ENCODE peak calls at places on chromosome 13, in seven cellular contexts. W is tibial nerve, L is neural progenitor cell, R is AG10803, Z is upper lobe of left lung, P is stomach, F is mucosa of descending colon. O is an unnamed sample.
A peak's percentile ranks its signal among the peaks of the same experiment; 100 is the strongest.

GRCh38 chr13:19658192-19658591 is 24.7 kb downstream of the MPHOSPH8 start:
- DNase-seq in Z (no peak), L (no peak), P (no peak), F (no peak), W (no peak), R (peak; percentile 6), O (no peak)

GRCh38 chr13:82118589-82118988 is 1763.7 kb downstream of the SLITRK1 start:
- DNase-seq in R (no peak), L (no peak), Z (no peak), P (no peak), W (no peak), F (no peak), O (no peak)

GRCh38 chr13:60134376-60134775 is 29.4 kb downstream of the DIAPH3 start:
- DNase-seq in P (no peak), R (peak; percentile 32), W (no peak), Z (no peak), F (no peak), L (peak; percentile 43), O (no peak)

GRCh38 chr13:111367340-111367739 is 46.9 kb downstream of the TEX29 start:
- DNase-seq in W (no peak), R (no peak), L (no peak), P (no peak), Z (no peak), F (no peak), O (no peak)

GRCh38 chr13:24680258-24680920 is at the start of gene ATP12A:
- DNase-seq in W (no peak), P (peak; percentile 35), F (no peak), L (peak; percentile 81), Z (peak; percentile 41), R (no peak), O (no peak)

GRCh38 chr13:79246575-79246949 is 159.5 kb downstream of the RBM26 start:
- DNase-seq in W (no peak), R (no peak), Z (no peak), P (no peak), F (no peak), L (no peak), O (no peak)

GRCh38 chr13:97720881-97721280 is 232.6 kb upstream of the IPO5 start:
- DNase-seq in P (no peak), R (no peak), F (no peak), W (no peak), Z (peak; percentile 55), L (no peak), O (no peak)

GRCh38 chr13:36356058-36356457 is 9.9 kb upstream of the SPART start:
- DNase-seq in Z (no peak), R (no peak), W (no peak), F (no peak), P (no peak), L (no peak), O (no peak)

GRCh38 chr13:50842711-50843255 is 709 bp downstream of the DLEU7 start:
- DNase-seq in R (no peak), P (no peak), W (no peak), L (peak; percentile 4), F (no peak), Z (no peak), O (no peak)

DNA sequence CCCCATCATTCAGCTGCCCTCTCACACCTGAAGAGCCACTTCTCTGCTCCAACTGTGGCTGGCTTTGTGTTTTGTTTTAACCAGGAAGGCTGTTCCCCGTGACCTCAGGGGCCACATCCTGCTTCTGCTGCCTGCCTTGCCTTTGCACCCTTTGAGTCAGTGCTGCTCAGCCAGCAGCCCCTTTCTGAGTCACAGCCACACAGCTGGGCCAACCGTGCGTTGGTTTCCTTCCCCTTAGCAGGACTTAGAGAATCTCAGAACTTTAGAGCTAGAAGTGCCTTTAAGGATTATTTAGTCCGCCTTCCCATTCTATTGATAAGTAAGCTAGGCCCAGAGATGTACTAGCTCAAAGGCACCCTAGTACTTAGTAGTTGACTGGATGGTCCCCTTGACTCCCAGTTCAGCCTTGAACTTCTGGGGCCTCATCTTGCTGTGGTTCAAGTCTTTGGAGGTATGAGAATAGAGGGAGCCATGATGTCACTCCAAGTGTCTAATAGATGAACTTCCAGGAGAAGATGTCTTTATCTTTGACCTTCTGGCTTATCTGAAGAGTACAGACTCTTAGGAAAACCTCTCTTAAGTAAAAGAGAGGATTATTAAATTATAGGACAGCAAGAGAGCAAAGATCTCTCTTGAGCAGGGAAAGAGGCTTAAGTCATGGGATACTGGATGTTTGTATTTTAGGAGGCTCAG is 8.0 kb downstream of the RGCC start:
- DNase-seq in P (peak; percentile 52), F (peak; percentile 87), L (no peak), Z (peak; percentile 87), R (peak; percentile 70), W (no peak), O (no peak)
- H3K4me3 ChIP-seq in P (no peak overlapping the region), F (no peak overlapping the region), L (no peak overlapping the region), Z (no peak overlapping the region), R (no peak overlapping the region), W (peak overlapping the region; percentile 68), O (no peak overlapping the region)

GRCh38 chr13:22926176-22927007 is 254.4 kb upstream of the SGCG start:
- DNase-seq in R (peak; percentile 17), F (peak; percentile 81), Z (peak; percentile 67), P (no peak), L (peak; percentile 27), W (peak; percentile 41), O (no peak)
- TF ChIP-seq CTCF in R (no peak), F (no peak), Z (no peak), P (no peak), L (no peak), W (no peak), O (no peak)

DNA sequence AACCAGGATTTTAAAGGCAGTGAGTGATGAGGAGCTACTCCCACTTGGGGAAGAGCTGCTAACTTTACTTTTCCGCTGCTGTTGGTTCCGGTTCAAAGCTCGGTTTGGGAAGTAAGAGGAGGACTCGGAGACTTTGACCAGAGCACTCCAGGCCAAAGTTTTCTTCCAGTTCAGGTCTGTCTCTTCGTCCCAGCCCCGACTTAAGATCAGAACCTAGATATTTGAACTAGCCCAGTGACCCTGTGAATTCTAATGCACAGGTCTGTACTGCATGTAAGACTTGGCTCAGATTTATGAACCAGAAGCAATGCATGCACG is 2.0 kb downstream of the COL4A2 start:
- DNase-seq in Z (no peak), F (no peak), P (no peak), W (no peak), R (no peak), L (no peak), O (no peak)
- H3K4me3 ChIP-seq in Z (peak overlapping the region; percentile 73), F (no peak overlapping the region), P (peak overlapping the region; percentile 67), W (peak overlapping the region; percentile 61), R (peak overlapping the region; percentile 83), L (peak overlapping the region; percentile 94), O (no peak overlapping the region)

DNA sequence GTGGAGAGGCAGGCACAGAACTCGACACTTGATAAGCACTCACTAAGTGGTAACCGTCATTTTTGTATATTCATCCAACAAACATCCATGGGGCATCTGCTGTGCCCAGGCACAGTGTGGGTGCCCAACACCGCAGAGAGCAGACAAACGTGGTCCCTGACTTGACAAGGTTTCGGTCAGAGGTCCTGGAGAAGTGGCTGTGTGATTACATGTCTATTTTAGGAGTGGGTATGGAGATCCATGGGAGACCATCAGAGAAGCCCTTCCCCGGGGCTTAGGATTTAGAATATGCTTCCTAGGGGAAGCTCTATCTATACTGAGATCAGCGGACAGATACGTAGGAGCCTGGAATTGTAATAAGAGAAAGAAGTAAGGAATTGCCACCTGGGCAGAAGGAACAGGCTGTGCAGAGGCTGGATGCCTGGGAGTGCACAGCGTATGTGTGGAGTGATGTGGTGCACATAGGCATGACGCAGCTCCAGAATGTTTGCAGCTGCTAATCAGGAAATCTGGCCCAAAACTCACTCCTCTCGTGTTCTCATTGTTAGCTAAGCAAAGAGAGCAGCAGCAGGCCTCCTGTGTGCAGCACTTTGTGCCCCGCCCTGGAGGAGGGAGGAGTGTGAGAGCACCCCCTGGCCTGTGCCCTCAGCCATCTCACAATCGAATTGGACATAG is 23.0 kb upstream of the IRS2 start:
- DNase-seq in F (no peak), R (peak; percentile 22), Z (no peak), L (no peak), W (no peak), P (no peak), O (no peak)
- TF ChIP-seq CTCF in F (no peak), R (no peak), Z (no peak), L (no peak), W (no peak), P (no peak), O (no peak)

GRCh38 chr13:112984954-112985802 is 16.2 kb downstream of the MCF2L start:
- DNase-seq in F (peak; percentile 85), R (no peak), W (no peak), P (peak; percentile 66), Z (no peak), L (no peak), O (no peak)

GRCh38 chr13:112986470-112986869 is 17.5 kb downstream of the MCF2L start:
- DNase-seq in F (no peak), Z (no peak), R (no peak), L (no peak), P (no peak), W (no peak), O (no peak)

GRCh38 chr13:112984501-112984900 is 15.5 kb downstream of the MCF2L start:
- DNase-seq in R (no peak), P (no peak), Z (no peak), L (no peak), F (no peak), W (no peak), O (no peak)

GRCh38 chr13:112986946-112987345 is 17.9 kb downstream of the MCF2L start:
- DNase-seq in Z (no peak), W (no peak), R (no peak), F (no peak), P (no peak), L (no peak), O (no peak)

DNA sequence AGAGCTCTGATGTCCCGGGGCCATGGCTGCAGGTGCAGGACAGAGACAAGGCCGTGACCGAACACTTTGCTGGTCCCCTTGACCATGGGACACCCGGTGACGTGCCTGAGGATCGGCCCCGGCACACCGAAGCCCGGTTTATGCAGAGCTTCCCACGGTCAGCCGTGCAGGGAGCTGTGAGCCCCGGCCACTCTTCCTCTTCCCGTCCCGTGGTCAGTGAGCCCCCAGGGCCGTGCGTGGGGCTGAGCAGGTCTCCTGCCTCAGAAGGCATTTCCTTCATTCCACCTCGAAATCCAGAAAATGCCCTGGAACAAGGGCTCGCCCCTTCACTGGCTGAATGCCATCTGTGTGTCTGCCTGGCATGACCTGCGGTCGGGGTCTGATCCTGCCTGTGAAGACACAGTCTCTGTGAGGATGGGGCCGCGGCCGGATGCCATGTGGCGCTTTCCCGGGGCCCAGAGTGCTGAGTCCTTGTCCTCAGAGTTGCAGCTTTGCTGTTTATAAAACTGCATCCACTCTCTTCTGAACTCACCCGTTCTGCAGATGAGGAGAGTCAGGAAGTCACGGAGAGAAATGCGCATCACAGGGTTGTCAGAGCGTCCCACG is 16.9 kb downstream of the MCF2L start:
- DNase-seq in W (no peak), L (no peak), R (no peak), Z (no peak), P (no peak), F (no peak), O (no peak)
- H3K4me3 ChIP-seq in W (no peak overlapping the region), L (no peak overlapping the region), R (no peak overlapping the region), Z (no peak overlapping the region), P (peak overlapping the region; percentile 22), F (no peak overlapping the region), O (no peak overlapping the region)

GRCh38 chr13:75016225-75016624 is 465.7 kb downstream of the TBC1D4 start:
- DNase-seq in P (no peak), R (no peak), W (no peak), F (no peak), Z (no peak), L (no peak), O (no peak)
- TF ChIP-seq CTCF in P (no peak), R (no peak), W (no peak), F (no peak), Z (no peak), L (no peak), O (no peak)

O was measured in LNCaP clone FGC.